ENCODE peak calls at places on chromosomes 1 and 21, in ten cellular contexts. R is ovary, T is stomach, H is HCT116, X is K562, Q is uterus, F is upper lobe of left lung, K is tibial nerve, U is IMR-90, Z is GM12891. Y is an unnamed sample.

GRCh38 chr1:58649555-58649954 is 50.3 kb downstream of the MYSM1 start:
- DNase-seq in F (peak; percentile 26), H (no peak), Z (no peak), R (no peak), U (no peak), X (no peak), Q (no peak), K (no peak), T (peak; percentile 55), Y (peak; percentile 16)

GRCh38 chr1:232389744-232390143 is 240.2 kb downstream of the SIPA1L2 start:
- DNase-seq in R (no peak), Q (no peak), T (no peak), H (no peak), X (no peak), F (no peak), Z (no peak), K (no peak), U (no peak), Y (no peak)

GRCh38 chr1:91795601-91796389 is 90.2 kb downstream of the TGFBR3 start:
- DNase-seq in U (peak; percentile 77), R (no peak), X (no peak), H (no peak), Q (no peak), T (no peak), Z (no peak), F (no peak), K (no peak), Y (no peak)

GRCh38 chr1:36279110-36279788 is 26.9 kb upstream of the SH3D21 start:
- DNase-seq in H (no peak), U (peak; percentile 66), T (no peak), Z (no peak), X (no peak), K (no peak), R (no peak), Q (peak; percentile 54), F (no peak), Y (peak; percentile 60)

GRCh38 chr1:113275691-113276090 is 114.6 kb upstream of the MAGI3 start:
- DNase-seq in Q (no peak), T (no peak), Z (no peak), R (no peak), K (no peak), X (no peak), H (no peak), F (no peak), U (no peak), Y (no peak)

GRCh38 chr1:241881444-241881843 is 33.4 kb downstream of the EXO1 start:
- DNase-seq in Z (no peak), F (no peak), X (no peak), K (no peak), H (no peak), R (no peak), T (no peak), Q (no peak), U (no peak), Y (no peak)

GRCh38 chr1:25063591-25064416 is 133.7 kb upstream of the RUNX3 start:
- DNase-seq in H (no peak), F (no peak), Q (no peak), R (no peak), T (no peak), K (no peak), Z (no peak), X (no peak), U (no peak), Y (no peak)

GRCh38 chr21:44349416-44349846 is 4.0 kb upstream of the TRPM2 start:
- DNase-seq in Z (no peak), X (no peak), K (no peak), R (no peak), T (no peak), H (no peak), U (no peak), F (no peak), Q (no peak), Y (no peak)

GRCh38 chr1:30600706-30601105 is 122.7 kb downstream of the MATN1 start:
- DNase-seq in F (no peak), U (no peak), Z (no peak), X (no peak), K (no peak), R (no peak), Q (no peak), H (no peak), T (no peak), Y (no peak)

GRCh38 chr1:153402226-153402625 is 11.4 kb upstream of the S100A8 start:
- DNase-seq in R (no peak), H (no peak), U (no peak), T (no peak), F (no peak), Z (no peak), Q (no peak), K (no peak), X (no peak), Y (no peak)

GRCh38 chr1:153404086-153404635 is 12.2 kb upstream of the S100A7A start:
- DNase-seq in T (no peak), R (no peak), Q (no peak), F (no peak), H (no peak), K (no peak), Z (no peak), X (no peak), U (no peak), Y (no peak)

GRCh38 chr1:153403421-153404085 is 12.7 kb upstream of the S100A8 start:
- DNase-seq in X (no peak), K (no peak), U (no peak), R (no peak), Z (no peak), T (no peak), H (no peak), Q (no peak), F (no peak), Y (no peak)

GRCh38 chr1:153401461-153401860 is 10.6 kb upstream of the S100A8 start:
- DNase-seq in X (no peak), Z (no peak), U (no peak), R (no peak), H (no peak), K (no peak), F (no peak), Q (no peak), T (no peak), Y (no peak)

DNA sequence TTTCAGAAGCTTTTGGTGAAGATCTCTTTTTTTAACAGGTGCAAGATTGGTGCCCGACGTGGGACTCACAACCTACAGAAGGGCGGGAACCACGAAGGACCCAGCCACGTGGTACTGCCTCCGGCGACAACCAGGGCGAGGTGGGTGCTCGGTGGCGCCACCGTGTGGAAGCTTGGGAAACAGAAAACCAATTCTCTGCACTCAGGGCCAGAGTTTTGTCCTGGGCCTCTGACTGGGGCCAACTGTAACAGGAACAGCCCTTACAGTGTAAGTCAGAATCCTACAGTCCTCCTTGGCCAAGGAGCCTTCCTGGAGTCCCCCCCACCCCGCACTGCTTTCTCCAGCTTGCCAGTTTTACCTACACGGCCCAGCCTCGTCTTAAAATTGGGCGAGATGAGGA is 11.6 kb upstream of the S100A7A start:
- DNase-seq in R (no peak), F (peak; percentile 80), Q (no peak), T (peak; percentile 49), H (peak; percentile 39), K (no peak), X (peak; percentile 71), Z (peak; percentile 39), U (no peak), Y (peak; percentile 61)
- TF ChIP-seq POLR2A in R (no peak), F (no peak), Q (no peak), T (no peak), H (no peak), K (no peak), X (no peak), Z (no peak), U (no peak), Y (no peak)

GRCh38 chr21:29318354-29318753 is 19.6 kb downstream of the BACH1 start:
- DNase-seq in U (peak; percentile 52), F (no peak), Z (no peak), X (no peak), K (no peak), T (no peak), R (no peak), H (no peak), Q (no peak), Y (no peak)

GRCh38 chr21:29316806-29317205 is 18.1 kb downstream of the BACH1 start:
- DNase-seq in K (no peak), Q (no peak), U (no peak), H (no peak), T (no peak), X (peak; percentile 53), R (no peak), F (no peak), Z (no peak), Y (no peak)

GRCh38 chr21:29316029-29316742 is 17.5 kb downstream of the BACH1 start:
- DNase-seq in T (no peak), U (no peak), X (peak; percentile 50), R (no peak), K (no peak), Z (no peak), Q (no peak), H (no peak), F (no peak), Y (no peak)

GRCh38 chr21:29313662-29314408 is 15.1 kb downstream of the BACH1 start:
- DNase-seq in R (no peak), U (no peak), X (no peak), Q (no peak), K (no peak), H (no peak), F (no peak), T (no peak), Z (no peak), Y (no peak)

GRCh38 chr21:29315155-29315749 is 16.5 kb downstream of the BACH1 start:
- DNase-seq in T (no peak), X (no peak), R (no peak), F (no peak), U (no peak), K (no peak), Q (no peak), H (no peak), Z (no peak), Y (no peak)
- TF ChIP-seq POLR2A in T (no peak), X (no peak), R (no peak), F (no peak), U (no peak), K (no peak), Q (no peak), H (no peak), Z (no peak), Y (no peak)

GRCh38 chr1:162632743-162633326 is 571 bp downstream of the DDR2 start:
- DNase-seq in H (no peak), F (no peak), K (no peak), U (peak; percentile 49), R (peak; percentile 47), Q (peak; percentile 42), Z (no peak), X (no peak), T (no peak), Y (no peak)
- TF ChIP-seq POLR2A in H (no peak), F (no peak), K (no peak), U (peak; percentile 29), R (no peak), Q (no peak), Z (no peak), X (no peak), T (no peak), Y (no peak)

GRCh38 chr1:205616563-205617293 is 15.1 kb downstream of the ELK4 start:
- DNase-seq in R (no peak), H (no peak), F (no peak), X (no peak), U (no peak), T (no peak), K (no peak), Z (no peak), Q (no peak), Y (no peak)
- TF ChIP-seq POLR2A in R (no peak), H (no peak), F (no peak), X (no peak), U (no peak), T (no peak), K (no peak), Z (no peak), Q (no peak), Y (no peak)

Y was measured in testis.